ENCODE peak calls at places on chromosomes 6 and 20, in eight cellular contexts. A is uterus, F is transverse colon, T is prostate gland, E is ovary, P is right lobe of liver, X is testis, S is H1. W is an unnamed sample.
A peak's percentile ranks its signal among the peaks of the same experiment; 100 is the strongest.

GRCh38 chr20:50310673-50311051 is 120.0 kb downstream of the CEBPB start:
- DNase-seq in T (no peak), A (no peak), P (no peak), S (no peak), E (no peak), F (no peak), X (no peak), W (no peak)

GRCh38 chr6:27214126-27214601 is 33.3 kb upstream of the PRSS16 start:
- DNase-seq in E (no peak), F (no peak), T (no peak), P (no peak), A (no peak), X (no peak), S (no peak), W (no peak)

GRCh38 chr6:130928993-130929678 is 101.9 kb downstream of the SMLR1 start:
- DNase-seq in E (no peak), F (no peak), T (no peak), P (no peak), A (no peak), S (no peak), X (no peak), W (no peak)

GRCh38 chr6:67160820-67161219 is 1453.8 kb upstream of the EYS start:
- DNase-seq in P (no peak), S (no peak), A (no peak), T (no peak), E (no peak), F (no peak), X (no peak), W (no peak)

GRCh38 chr6:71103150-71103549 is 146.3 kb upstream of the B3GAT2 start:
- DNase-seq in T (no peak), E (no peak), S (no peak), X (no peak), P (no peak), F (no peak), A (no peak), W (no peak)

GRCh38 chr20:24765316-24766142 is 183.5 kb upstream of the CST7 start:
- DNase-seq in S (no peak), X (peak; percentile 5), A (no peak), F (no peak), P (no peak), T (no peak), E (no peak), W (no peak)

GRCh38 chr6:149488815-149489214 is 4.0 kb upstream of the ZC3H12D start:
- DNase-seq in F (no peak), S (no peak), P (no peak), A (no peak), X (no peak), T (no peak), E (no peak), W (no peak)

GRCh38 chr6:113825776-113826175 is 31.4 kb upstream of the MARCKS start:
- DNase-seq in P (peak; percentile 22), E (peak; percentile 80), S (no peak), F (peak; percentile 77), X (peak; percentile 89), A (peak; percentile 80), T (peak; percentile 73), W (peak; percentile 71)

GRCh38 chr20:37955511-37955910 is 52.6 kb downstream of the VSTM2L start:
- DNase-seq in A (no peak), F (no peak), X (no peak), T (no peak), E (no peak), S (no peak), P (no peak), W (no peak)

GRCh38 chr6:72955666-72956065 is 269.6 kb downstream of the KHDC1L start:
- DNase-seq in P (no peak), X (no peak), E (no peak), T (no peak), S (no peak), A (no peak), F (no peak), W (no peak)

GRCh38 chr6:70394518-70395300 is 18.6 kb upstream of the FAM135A start:
- DNase-seq in A (no peak), X (no peak), F (no peak), P (no peak), T (no peak), S (no peak), E (no peak), W (no peak)

GRCh38 chr6:10720229-10720959 is 2.5 kb upstream of the TMEM14C start:
- DNase-seq in F (peak; percentile 43), T (no peak), P (peak; percentile 38), A (peak; percentile 50), X (peak; percentile 48), S (no peak), E (peak; percentile 39), W (no peak)
- TF ChIP-seq POLR2A in F (peak; percentile 74), T (no peak), P (peak; percentile 35), A (no peak), X (no peak), S (no peak), E (no peak), W (no peak)

DNA sequence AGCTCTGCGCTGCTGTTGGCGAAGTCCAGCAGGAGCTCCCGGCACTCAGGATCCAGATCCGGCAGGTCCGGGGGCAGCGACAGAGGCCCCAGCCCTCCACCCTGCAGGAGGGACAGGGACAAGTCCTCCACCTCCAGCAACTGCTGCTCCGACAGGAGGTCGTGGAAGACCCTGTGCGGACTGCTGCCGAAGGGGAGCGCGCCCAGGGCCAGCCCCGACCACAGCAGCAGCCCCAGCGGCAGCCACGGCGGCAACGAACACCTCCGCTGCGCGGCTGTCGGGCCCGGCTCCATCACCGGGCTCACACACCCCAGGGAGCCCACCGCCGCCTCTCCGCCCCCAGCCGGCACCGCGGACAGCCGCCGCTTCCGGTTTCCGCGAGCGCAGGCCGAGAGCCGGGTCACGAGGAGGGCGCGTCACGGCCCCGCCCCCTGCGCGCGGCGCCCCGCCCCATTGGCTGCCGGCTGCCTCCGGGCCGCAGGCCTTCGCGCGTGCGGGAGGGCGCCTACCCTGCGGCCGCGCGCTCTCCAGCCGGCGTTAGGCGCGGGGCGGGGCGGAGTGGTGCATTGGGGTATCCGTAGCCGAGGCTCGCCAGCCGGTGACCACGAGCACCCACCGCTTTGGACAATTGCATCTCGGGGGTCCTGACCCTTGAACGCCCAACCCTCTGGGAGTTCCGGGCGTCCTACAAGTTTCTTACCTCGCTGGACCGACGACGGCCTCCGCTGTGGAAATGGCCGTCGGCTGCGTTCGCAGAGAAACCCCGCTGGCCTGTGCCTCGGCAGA is at the start of gene OSTM1:
- DNase-seq in S (peak; percentile 51), T (peak; percentile 84), E (peak; percentile 86), F (peak; percentile 95), P (peak; percentile 93), A (peak; percentile 93), X (peak; percentile 92), W (peak; percentile 78)
- TF ChIP-seq POLR2A in S (peak; percentile 52), T (peak; percentile 81), E (peak; percentile 69), F (peak; percentile 80), P (peak; percentile 90), A (peak; percentile 84), X (no peak), W (peak; percentile 83)

GRCh38 chr6:16128759-16129622 is at the start of gene MYLIP:
- DNase-seq in E (peak; percentile 98), S (peak; percentile 82), P (peak; percentile 99), T (peak; percentile 98), X (peak; percentile 97), A (peak; percentile 97), F (peak; percentile 99), W (peak; percentile 96)
- TF ChIP-seq POLR2A in E (peak; percentile 96), S (peak; percentile 99), P (peak; percentile 100), T (peak; percentile 100), X (peak; percentile 99), A (peak; percentile 100), F (peak; percentile 100), W (peak; percentile 100)

DNA sequence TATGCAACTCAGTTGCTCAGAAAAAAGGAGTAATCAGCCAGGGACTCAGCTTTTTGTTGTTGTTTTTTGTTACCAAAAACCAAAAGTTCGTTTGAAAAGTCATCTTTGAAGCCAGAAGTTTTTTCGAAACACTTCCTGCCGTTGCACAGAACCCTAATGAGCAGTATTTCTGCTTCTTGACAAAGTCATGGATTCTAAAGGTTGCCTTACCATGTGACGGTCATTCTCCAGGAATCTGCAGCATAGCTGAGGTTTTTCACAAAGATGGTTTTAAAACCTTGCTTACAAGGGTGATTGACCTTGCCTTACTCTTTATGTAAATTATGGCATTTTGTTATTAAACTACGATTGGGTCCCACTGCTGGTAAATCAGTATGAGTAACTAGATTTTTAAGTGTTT is 2.0 kb downstream of the RAB32 start:
- DNase-seq in S (no peak), T (no peak), F (no peak), A (no peak), P (no peak), E (no peak), X (no peak), W (no peak)
- TF ChIP-seq POLR2A in S (no peak), T (no peak), F (peak; percentile 37), A (no peak), P (peak; percentile 43), E (no peak), X (no peak), W (no peak)

GRCh38 chr20:62550087-62550565 is 74.3 kb upstream of the GATA5 start:
- DNase-seq in S (no peak), F (no peak), A (peak; percentile 55), T (no peak), X (peak; percentile 47), E (peak; percentile 13), P (no peak), W (no peak)
- TF ChIP-seq POLR2A in S (no peak), F (no peak), A (no peak), T (no peak), X (no peak), E (no peak), P (no peak), W (no peak)

GRCh38 chr6:14119764-14120163 is 2.2 kb downstream of the CD83 start:
- DNase-seq in P (no peak), T (no peak), A (no peak), E (peak; percentile 59), F (no peak), X (peak; percentile 26), S (no peak), W (no peak)

GRCh38 chr6:14120556-14120955 is 3.0 kb downstream of the CD83 start:
- DNase-seq in P (no peak), X (no peak), F (no peak), A (no peak), T (no peak), S (no peak), E (no peak), W (no peak)

GRCh38 chr6:14118444-14118843 is 872 bp downstream of the CD83 start:
- DNase-seq in T (no peak), P (no peak), S (no peak), F (no peak), E (no peak), X (no peak), A (no peak), W (no peak)

GRCh38 chr6:14118091-14118439 is 493 bp downstream of the CD83 start:
- DNase-seq in P (no peak), A (no peak), X (no peak), T (no peak), F (no peak), E (peak; percentile 19), S (no peak), W (no peak)

GRCh38 chr6:14117158-14118090 is at the start of gene CD83:
- DNase-seq in S (no peak), E (peak; percentile 50), F (peak; percentile 80), A (peak; percentile 50), P (peak; percentile 86), T (peak; percentile 56), X (peak; percentile 62), W (no peak)
- TF ChIP-seq POLR2A in S (no peak), E (no peak), F (peak; percentile 55), A (peak; percentile 46), P (peak; percentile 69), T (peak; percentile 28), X (no peak), W (peak; percentile 35)

GRCh38 chr6:85675030-85675819 is 32.5 kb upstream of the SYNCRIP start:
- DNase-seq in P (no peak), E (no peak), S (no peak), T (no peak), X (no peak), F (peak; percentile 23), A (no peak), W (no peak)
- TF ChIP-seq POLR2A in P (no peak), E (no peak), S (peak; percentile 56), T (no peak), X (no peak), F (no peak), A (no peak), W (no peak)